ENCODE peak calls at places on chromosomes 3 and 15, in four cellular contexts. One of them, this sample, is unnamed.

GRCh38 chr15:79874242-79874641 is 22.6 kb downstream of the MTHFS start:
- DNase-seq in amniotic stem cell: no peak
- DNase-seq in ACHN: no peak
- DNase-seq in ELF-1: peak
- DNase-seq in this sample: no peak

GRCh38 chr15:40857601-40858351 is 13.9 kb downstream of the SPINT1 start:
- DNase-seq in ACHN: peak
- DNase-seq in ELF-1: peak
- DNase-seq in amniotic stem cell: no peak
- DNase-seq in this sample: peak

GRCh38 chr3:27138005-27138404 is 231.2 kb downstream of the NEK10 start:
- DNase-seq in ELF-1: no peak
- DNase-seq in amniotic stem cell: no peak
- DNase-seq in ACHN: no peak
- DNase-seq in this sample: no peak

GRCh38 chr15:48176097-48176496 is 2.0 kb downstream of the MYEF2 start:
- DNase-seq in ACHN: peak
- DNase-seq in amniotic stem cell: no peak
- DNase-seq in ELF-1: no peak
- DNase-seq in this sample: no peak

GRCh38 chr15:77121599-77121998 is 50.7 kb upstream of the TSPAN3 start:
- DNase-seq in amniotic stem cell: no peak
- DNase-seq in ELF-1: no peak
- DNase-seq in ACHN: no peak
- DNase-seq in this sample: no peak

GRCh38 chr3:112635674-112636073 is 5.3 kb downstream of the CCDC80 start:
- DNase-seq in amniotic stem cell: peak
- DNase-seq in ACHN: peak
- DNase-seq in ELF-1: no peak
- DNase-seq in this sample: no peak

GRCh38 chr3:132822837-132823236 is 100.6 kb upstream of the NPHP3 start:
- DNase-seq in ACHN: no peak
- DNase-seq in ELF-1: no peak
- DNase-seq in amniotic stem cell: no peak
- DNase-seq in this sample: no peak

GRCh38 chr15:69893086-69893485 is 204.6 kb downstream of the TLE3 start:
- DNase-seq in ELF-1: no peak
- DNase-seq in amniotic stem cell: no peak
- DNase-seq in ACHN: no peak
- DNase-seq in this sample: no peak

GRCh38 chr15:92662797-92663196 is 7.2 kb upstream of the FAM174B start:
- DNase-seq in amniotic stem cell: no peak
- DNase-seq in ACHN: no peak
- DNase-seq in ELF-1: no peak
- DNase-seq in this sample: no peak

GRCh38 chr3:63849175-63849574 is 14.4 kb downstream of the THOC7 start:
- DNase-seq in ELF-1: no peak
- DNase-seq in amniotic stem cell: no peak
- DNase-seq in ACHN: no peak
- DNase-seq in this sample: no peak

GRCh38 chr3:42852443-42852842 is 23.2 kb downstream of the CYP8B1 start:
- DNase-seq in amniotic stem cell: no peak
- DNase-seq in ACHN: no peak
- DNase-seq in ELF-1: no peak
- DNase-seq in this sample: no peak

GRCh38 chr3:133097214-133097613 is 59.0 kb downstream of the TMEM108 start:
- DNase-seq in amniotic stem cell: no peak
- DNase-seq in ELF-1: no peak
- DNase-seq in ACHN: no peak
- DNase-seq in this sample: no peak

GRCh38 chr3:73480187-73480672 is 144.5 kb downstream of the PDZRN3 start:
- DNase-seq in amniotic stem cell: no peak
- DNase-seq in ACHN: no peak
- DNase-seq in ELF-1: peak
- DNase-seq in this sample: no peak

GRCh38 chr3:29614954-29615353 is 334.1 kb downstream of the RBMS3 start:
- DNase-seq in ACHN: no peak
- DNase-seq in amniotic stem cell: no peak
- DNase-seq in ELF-1: no peak
- DNase-seq in this sample: no peak

GRCh38 chr3:195863121-195864061 is 45.0 kb downstream of the TNK2 start:
- DNase-seq in amniotic stem cell: peak
- DNase-seq in ELF-1: peak
- DNase-seq in ACHN: peak
- DNase-seq in this sample: peak

GRCh38 chr3:107516475-107516874 is 6.3 kb upstream of the BBX start:
- DNase-seq in ACHN: no peak
- DNase-seq in amniotic stem cell: no peak
- DNase-seq in ELF-1: no peak
- DNase-seq in this sample: no peak

GRCh38 chr3:70729845-70730244 is 417.4 kb upstream of the MDFIC2 start:
- DNase-seq in ACHN: no peak
- DNase-seq in ELF-1: no peak
- DNase-seq in amniotic stem cell: no peak
- DNase-seq in this sample: no peak

GRCh38 chr15:101669744-101670143 is 17.6 kb upstream of the TM2D3 start:
- DNase-seq in ACHN: no peak
- DNase-seq in ELF-1: no peak
- DNase-seq in amniotic stem cell: no peak
- DNase-seq in this sample: no peak

GRCh38 chr3:172913911-172914730 is 163.6 kb downstream of the ECT2 start:
- DNase-seq in ELF-1: no peak
- DNase-seq in ACHN: no peak
- DNase-seq in amniotic stem cell: no peak
- DNase-seq in this sample: no peak

GRCh38 chr15:96160269-96160668 is 170.2 kb upstream of the NR2F2 start:
- DNase-seq in ACHN: no peak
- DNase-seq in ELF-1: no peak
- DNase-seq in amniotic stem cell: no peak
- DNase-seq in this sample: no peak

GRCh38 chr15:48121849-48122248 is 1.1 kb downstream of the SLC24A5 start:
- DNase-seq in ELF-1: no peak
- DNase-seq in ACHN: no peak
- DNase-seq in amniotic stem cell: no peak
- DNase-seq in this sample: no peak

GRCh38 chr3:168977696-168978374 is 685.7 kb downstream of the MECOM start:
- DNase-seq in ELF-1: no peak
- DNase-seq in amniotic stem cell: peak
- DNase-seq in ACHN: no peak
- DNase-seq in this sample: no peak

GRCh38 chr3:150844484-150844883 is 60.8 kb downstream of the MINDY4B start:
- DNase-seq in ELF-1: no peak
- DNase-seq in ACHN: no peak
- DNase-seq in amniotic stem cell: no peak
- DNase-seq in this sample: no peak

This sample was measured in neural progenitor cell.